ENCODE peak calls at places on chromosomes 6 and 20, in six cellular contexts. O is GM12891; L is CD4-positive, alpha-beta T cell; E is stromal cell of bone marrow; X is AG09309; M is WERI-Rb-1. A is an unnamed sample.

GRCh38 chr6:121555201-121555600 is 119.8 kb downstream of the GJA1 start:
- DNase-seq in O (no peak), L (no peak), E (no peak), X (no peak), M (no peak), A (no peak)

GRCh38 chr6:118574051-118574865 is 26.2 kb downstream of the PLN start:
- DNase-seq in O (no peak), L (no peak), E (no peak), X (no peak), M (no peak), A (no peak)

GRCh38 chr6:100730581-100730980 is 150.5 kb downstream of the ASCC3 start:
- DNase-seq in O (no peak), L (no peak), E (no peak), X (no peak), M (no peak), A (no peak)

GRCh38 chr6:35305117-35305516 is 7.5 kb downstream of the DEF6 start:
- DNase-seq in O (no peak), L (peak; percentile 7), E (no peak), X (no peak), M (no peak), A (no peak)

GRCh38 chr6:94130458-94130857 is 711.1 kb upstream of the EPHA7 start:
- DNase-seq in O (no peak), L (no peak), E (no peak), X (no peak), M (peak; percentile 47), A (no peak)

GRCh38 chr20:51720854-51721253 is 47.3 kb downstream of the ATP9A start:
- DNase-seq in O (no peak), L (no peak), E (no peak), X (no peak), M (no peak), A (no peak)

GRCh38 chr6:157905590-157906337 is 75.9 kb upstream of the SYNJ2 start:
- DNase-seq in O (no peak), L (no peak), E (no peak), X (no peak), M (no peak), A (no peak)

GRCh38 chr6:88891135-88891845 is 72.1 kb downstream of the RNGTT start:
- DNase-seq in O (no peak), L (no peak), E (no peak), X (no peak), M (no peak), A (no peak)

GRCh38 chr6:166598441-166599138 is 12.1 kb upstream of the RAMACL start:
- DNase-seq in O (no peak), L (no peak), E (peak; percentile 92), X (peak; percentile 85), M (no peak), A (peak; percentile 79)

GRCh38 chr20:57627339-57627738 is 7.1 kb upstream of the ZBP1 start:
- DNase-seq in O (no peak), L (no peak), E (no peak), X (no peak), M (no peak), A (no peak)

GRCh38 chr20:44765647-44766367 is 20.1 kb downstream of the KCNK15 start:
- DNase-seq in O (no peak), L (no peak), E (peak; percentile 20), X (no peak), M (no peak), A (no peak)

GRCh38 chr6:15546591-15546990 is 116.2 kb downstream of the DTNBP1 start:
- DNase-seq in O (no peak), L (no peak), E (no peak), X (no peak), M (no peak), A (no peak)

GRCh38 chr6:37276916-37277509 is 19.1 kb upstream of the TMEM217 start:
- DNase-seq in O (no peak), L (no peak), E (no peak), X (no peak), M (no peak), A (no peak)

GRCh38 chr6:130054725-130055124 is 36.3 kb downstream of the L3MBTL3 start:
- DNase-seq in O (no peak), L (no peak), E (no peak), X (no peak), M (no peak), A (no peak)

GRCh38 chr20:2280083-2280482 is 15.7 kb upstream of the TGM3 start:
- DNase-seq in O (no peak), L (no peak), E (no peak), X (no peak), M (no peak), A (no peak)

GRCh38 chr6:56255370-56255769 is 8.0 kb upstream of the COL21A1 start:
- DNase-seq in O (no peak), L (no peak), E (no peak), X (no peak), M (no peak), A (no peak)

GRCh38 chr6:47737406-47737805 is 39.0 kb downstream of the ADGRF4 start:
- DNase-seq in O (no peak), L (no peak), E (no peak), X (no peak), M (no peak), A (no peak)

GRCh38 chr6:73566954-73567591 is 46.2 kb upstream of the EEF1A1 start:
- DNase-seq in O (no peak), L (no peak), E (peak; percentile 47), X (no peak), M (no peak), A (peak; percentile 79)

GRCh38 chr6:41306187-41306854 is 19.8 kb upstream of the TREM1 start:
- DNase-seq in O (no peak), L (peak; percentile 16), E (peak; percentile 18), X (no peak), M (peak; percentile 60), A (peak; percentile 43)

GRCh38 chr6:118715371-118715770 is 64.0 kb upstream of the CEP85L start:
- DNase-seq in O (no peak), L (no peak), E (no peak), X (no peak), M (no peak), A (no peak)

GRCh38 chr20:25196701-25197120 is 1.2 kb downstream of the ENTPD6 start:
- DNase-seq in O (no peak), L (no peak), E (no peak), X (no peak), M (peak; percentile 55), A (no peak)

GRCh38 chr6:36893976-36894932 is 8.5 kb downstream of the C6orf89 start:
- DNase-seq in O (no peak), L (no peak), E (no peak), X (no peak), M (no peak), A (no peak)

GRCh38 chr6:121319112-121319553 is 15.1 kb downstream of the TBC1D32 start:
- DNase-seq in O (no peak), L (no peak), E (no peak), X (no peak), M (no peak), A (peak; percentile 31)

GRCh38 chr20:57662313-57663240 is 42.4 kb upstream of the ZBP1 start:
- DNase-seq in O (peak; percentile 5), L (no peak), E (no peak), X (no peak), M (peak; percentile 6), A (no peak)

GRCh38 chr6:33724281-33725023 is 13.0 kb upstream of the UQCC2 start:
- DNase-seq in O (no peak), L (no peak), E (no peak), X (no peak), M (no peak), A (no peak)

GRCh38 chr6:151475653-151476523 is 17.9 kb upstream of the CCDC170 start:
- DNase-seq in O (no peak), L (peak; percentile 45), E (no peak), X (no peak), M (peak; percentile 72), A (peak; percentile 64)

GRCh38 chr6:34908194-34908593 is 19.1 kb downstream of the ANKS1A start:
- DNase-seq in O (no peak), L (no peak), E (no peak), X (no peak), M (no peak), A (no peak)

GRCh38 chr6:12875061-12875460 is 158.5 kb downstream of the PHACTR1 start:
- DNase-seq in O (no peak), L (no peak), E (no peak), X (peak; percentile 8), M (no peak), A (peak; percentile 54)

GRCh38 chr20:916125-916799 is at the start of gene ANGPT4:
- DNase-seq in O (no peak), L (no peak), E (no peak), X (no peak), M (no peak), A (no peak)

A was measured in GM03348.